ENCODE peak calls at places on chromosomes 12 and 14, in six cellular contexts. S, I, B, F, R and N are unnamed samples.

GRCh38 chr14:54353694-54354093 is 43.1 kb upstream of the CDKN3 start:
- DNase-seq in S (no peak), I (no peak), B (no peak), R (no peak), F (no peak), N (no peak)

GRCh38 chr14:24831677-24832076 is 197.7 kb upstream of the GZMB start:
- DNase-seq in I (no peak), F (no peak), B (no peak), R (no peak), S (no peak), N (no peak)

GRCh38 chr12:109462868-109463692 is 14.0 kb downstream of the KCTD10 start:
- DNase-seq in I (peak), S (no peak), F (peak), B (peak), R (peak), N (peak)

GRCh38 chr12:62879691-62880090 is 55.3 kb downstream of the PPM1H start:
- DNase-seq in R (no peak), I (no peak), F (no peak), S (no peak), B (no peak), N (no peak)

GRCh38 chr14:61468063-61468825 is 146.9 kb downstream of the PRKCH start:
- DNase-seq in S (no peak), F (no peak), B (no peak), I (no peak), R (no peak), N (no peak)

GRCh38 chr12:3456809-3457208 is 34.2 kb upstream of the PRMT8 start:
- DNase-seq in R (no peak), I (no peak), F (no peak), B (no peak), S (no peak), N (no peak)

GRCh38 chr12:111426341-111427185 is 20.8 kb downstream of the SH2B3 start:
- DNase-seq in R (no peak), B (peak), S (no peak), I (peak), F (no peak), N (no peak)

GRCh38 chr14:74945261-74945851 is 10.0 kb downstream of the PGF start:
- DNase-seq in F (peak), R (no peak), B (no peak), S (peak), I (peak), N (no peak)

GRCh38 chr12:99039367-99040120 is 394.5 kb downstream of the APAF1 start:
- DNase-seq in R (no peak), S (no peak), I (no peak), B (no peak), F (no peak), N (no peak)

GRCh38 chr14:29536886-29537511 is 390.6 kb downstream of the PRKD1 start:
- DNase-seq in R (no peak), S (no peak), F (no peak), B (peak), I (peak), N (no peak)

GRCh38 chr14:21098134-21098891 is at the start of gene ZNF219:
- DNase-seq in F (peak), I (peak), R (peak), B (peak), S (peak), N (peak)

GRCh38 chr12:38469689-38470088 is 153.1 kb downstream of the ALG10B start:
- DNase-seq in R (no peak), I (no peak), S (no peak), B (no peak), F (no peak), N (no peak)

GRCh38 chr12:10191865-10192264 is 13.0 kb downstream of the TMEM52B start:
- DNase-seq in I (no peak), F (no peak), B (peak), R (no peak), S (no peak), N (no peak)

GRCh38 chr12:32365473-32366064 is 33.8 kb upstream of the FGD4 start:
- DNase-seq in I (peak), R (peak), B (peak), S (peak), F (peak), N (peak)

GRCh38 chr14:35506927-35507326 is 27.0 kb upstream of the INSM2 start:
- DNase-seq in B (peak), R (no peak), I (peak), F (no peak), S (no peak), N (no peak)

GRCh38 chr14:38931969-38932652 is 170.9 kb downstream of the SEC23A start:
- DNase-seq in I (no peak), S (no peak), R (no peak), F (no peak), B (no peak), N (no peak)

GRCh38 chr14:97367278-97367677 is 570.1 kb downstream of the VRK1 start:
- DNase-seq in S (no peak), F (no peak), I (no peak), R (no peak), B (no peak), N (no peak)

GRCh38 chr12:54356951-54357356 is 7.3 kb downstream of the GPR84 start:
- DNase-seq in B (no peak), I (no peak), R (no peak), S (no peak), F (no peak), N (no peak)

GRCh38 chr14:101552786-101553231 is 8.5 kb upstream of the DIO3 start:
- DNase-seq in F (no peak), I (no peak), B (no peak), R (no peak), S (peak), N (no peak)

GRCh38 chr14:68709007-68709406 is 83.9 kb downstream of the ZFP36L1 start:
- DNase-seq in I (no peak), R (no peak), F (no peak), S (no peak), B (no peak), N (no peak)

GRCh38 chr14:68708343-68708742 is 84.5 kb downstream of the ZFP36L1 start:
- DNase-seq in I (no peak), R (no peak), B (no peak), S (no peak), F (no peak), N (no peak)

GRCh38 chr14:68704736-68705720 is 87.8 kb downstream of the ZFP36L1 start:
- DNase-seq in I (no peak), F (no peak), R (no peak), S (no peak), B (peak), N (no peak)

GRCh38 chr14:68705741-68706283 is 87.1 kb downstream of the ZFP36L1 start:
- DNase-seq in B (no peak), S (no peak), R (peak), I (no peak), F (no peak), N (no peak)

DNA sequence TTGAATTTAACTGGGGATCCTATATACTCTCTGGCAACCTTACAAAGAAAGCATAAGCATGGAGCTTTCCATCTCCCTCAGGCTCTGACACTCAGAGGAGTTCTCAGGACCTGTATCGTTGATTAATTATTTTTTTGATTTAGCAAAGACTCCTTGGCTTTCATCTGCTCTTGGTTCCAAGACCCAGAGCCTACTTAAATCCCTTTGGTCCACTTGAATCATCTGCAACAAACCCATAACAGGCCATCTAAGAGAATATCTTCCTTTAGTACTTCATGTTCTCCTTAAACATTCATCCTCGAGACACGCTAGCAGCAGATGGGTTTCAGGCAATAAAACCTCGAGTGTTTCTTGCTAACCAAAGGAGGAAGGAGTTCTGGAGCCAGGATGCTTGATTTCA is 85.4 kb downstream of the ZFP36L1 start:
- DNase-seq in F (no peak), R (no peak), S (no peak), I (no peak), B (no peak), N (no peak)
- TF ChIP-seq POLR2A in F (no peak), R (no peak), S (no peak), I (no peak), B (no peak), N (no peak)

GRCh38 chr12:44248436-44248835 is 412.6 kb downstream of the TMEM117 start:
- DNase-seq in S (no peak), F (no peak), I (no peak), R (no peak), B (no peak), N (no peak)

GRCh38 chr12:44253338-44253856 is 417.5 kb downstream of the TMEM117 start:
- DNase-seq in B (no peak), I (no peak), F (no peak), S (no peak), R (no peak), N (no peak)

GRCh38 chr12:44246481-44247105 is 410.7 kb downstream of the TMEM117 start:
- DNase-seq in S (no peak), F (no peak), I (no peak), R (no peak), B (peak), N (no peak)

GRCh38 chr12:44245932-44246331 is 410.1 kb downstream of the TMEM117 start:
- DNase-seq in S (no peak), B (no peak), I (no peak), R (no peak), F (no peak), N (no peak)

GRCh38 chr12:44247588-44247987 is 411.7 kb downstream of the TMEM117 start:
- DNase-seq in S (no peak), I (no peak), B (no peak), F (no peak), R (no peak), N (no peak)
- TF ChIP-seq CTCF in S (no peak), I (no peak), B (no peak), F (no peak), R (no peak), N (no peak)

GRCh38 chr12:6424008-6424347 is 20.8 kb upstream of the CD27 start:
- DNase-seq in I (no peak), F (no peak), R (no peak), S (no peak), B (no peak), N (no peak)

GRCh38 chr12:6423267-6424007 is 21.3 kb upstream of the CD27 start:
- DNase-seq in S (peak), R (peak), I (peak), F (peak), B (peak), N (peak)

GRCh38 chr12:6418796-6419195 is 26.0 kb upstream of the CD27 start:
- DNase-seq in R (no peak), I (no peak), F (no peak), S (no peak), B (no peak), N (no peak)

GRCh38 chr12:6416596-6416995 is 28.2 kb upstream of the CD27 start:
- DNase-seq in S (no peak), B (no peak), I (no peak), R (no peak), F (no peak), N (no peak)

DNA sequence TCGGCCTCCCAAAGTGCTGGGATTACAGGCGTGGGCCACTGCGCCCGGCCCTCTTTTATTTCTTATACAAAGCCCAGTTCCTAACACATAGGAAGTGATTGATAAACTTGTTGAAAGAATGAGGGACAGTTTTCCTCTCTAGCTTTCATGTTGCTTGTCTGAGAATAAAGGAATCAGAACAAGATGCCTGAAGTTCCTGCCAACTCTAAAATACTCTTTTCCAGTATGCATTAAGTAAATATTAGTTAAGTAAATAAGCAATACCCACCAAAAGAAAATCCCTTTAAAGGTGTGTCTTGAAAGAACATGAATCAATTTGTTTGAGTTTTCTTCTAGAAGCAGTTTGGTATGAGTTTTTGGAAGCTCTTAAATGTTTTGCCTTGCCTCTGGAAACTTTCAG is 24.4 kb upstream of the CD27 start:
- DNase-seq in F (no peak), S (no peak), R (no peak), B (no peak), I (no peak), N (no peak)
- H3K27ac ChIP-seq in F (no peak), S (peak), R (no peak), B (no peak), I (no peak), N (no peak)

DNA sequence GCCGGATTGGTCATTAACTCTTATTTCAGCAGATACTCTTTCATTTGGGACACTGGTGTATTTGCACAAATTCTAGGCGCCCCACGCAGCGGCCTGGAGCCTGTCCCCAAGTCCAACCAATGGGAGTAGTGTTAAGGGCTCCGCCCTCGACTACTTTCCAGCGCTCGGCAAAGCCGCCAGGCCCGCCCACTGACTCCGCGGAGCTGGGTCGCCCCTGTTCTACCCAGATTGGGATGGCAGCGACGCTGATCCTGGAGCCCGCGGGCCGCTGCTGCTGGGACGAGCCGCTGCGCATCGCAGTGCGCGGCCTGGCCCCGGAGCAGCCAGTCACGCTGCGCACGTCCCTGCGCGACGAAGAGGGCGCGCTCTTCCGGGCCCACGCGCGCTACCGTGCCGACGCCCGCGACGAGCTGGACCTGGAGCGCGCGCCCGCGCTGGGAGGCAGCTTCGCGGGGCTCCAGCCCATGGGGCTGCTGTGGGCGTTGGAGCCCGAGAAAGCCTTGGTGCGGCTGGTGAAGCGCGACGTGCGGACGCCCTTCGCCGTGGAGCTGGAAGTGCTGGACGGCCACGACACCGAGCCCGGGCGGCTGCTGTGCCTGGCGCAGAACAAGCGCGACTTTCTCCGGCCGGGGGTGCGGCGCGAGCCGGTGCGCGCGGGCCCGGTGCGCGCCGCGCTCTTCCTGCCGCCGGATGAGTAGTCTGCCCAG is at the start of gene ACOT6:
- DNase-seq in B (peak), I (peak), F (peak), S (peak), R (peak), N (peak)
- TF ChIP-seq POLR2A in B (no peak), I (no peak), F (no peak), S (peak), R (no peak), N (no peak)

GRCh38 chr12:49796606-49797451 is 31.4 kb downstream of the NCKAP5L start:
- DNase-seq in F (no peak), I (no peak), R (no peak), B (no peak), S (no peak), N (no peak)
- TF ChIP-seq CTCF in F (no peak), I (no peak), R (no peak), B (no peak), S (no peak), N (no peak)

GRCh38 chr12:47777741-47778558 is 4.9 kb downstream of the SLC48A1 start:
- DNase-seq in B (no peak), I (no peak), F (peak), S (no peak), R (peak), N (no peak)

GRCh38 chr12:47775100-47775911 is 2.3 kb downstream of the SLC48A1 start:
- DNase-seq in R (no peak), S (no peak), F (no peak), I (no peak), B (no peak), N (peak)

GRCh38 chr12:47778842-47779241 is 5.8 kb downstream of the SLC48A1 start:
- DNase-seq in F (no peak), R (no peak), B (no peak), S (no peak), I (no peak), N (peak)

GRCh38 chr12:47776471-47777143 is 3.6 kb downstream of the SLC48A1 start:
- DNase-seq in I (no peak), R (no peak), S (no peak), B (peak), F (no peak), N (peak)

DNA sequence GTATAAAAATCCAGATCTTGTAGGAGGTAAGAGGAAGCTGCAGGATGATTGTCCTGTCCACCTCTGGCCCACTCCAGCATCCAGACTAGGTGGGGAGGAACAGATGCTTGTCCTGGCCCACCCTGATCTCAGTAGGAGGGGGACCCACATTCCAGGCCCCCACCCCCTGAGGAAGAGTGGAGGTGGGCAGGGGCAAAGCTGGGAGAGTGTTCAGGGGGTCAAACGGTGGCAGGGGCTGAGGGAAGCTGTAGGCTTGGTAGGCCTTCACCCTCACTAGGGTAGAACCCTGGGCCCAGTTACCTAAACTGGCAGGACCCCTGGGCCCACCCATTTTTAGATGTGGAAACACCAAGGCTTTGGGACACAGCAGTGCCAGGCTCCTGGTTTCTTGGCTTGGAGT is 4.1 kb downstream of the SLC48A1 start:
- DNase-seq in I (no peak), F (peak), S (no peak), R (no peak), B (no peak), N (peak)
- H3K27ac ChIP-seq in I (peak), F (peak), S (peak), R (no peak), B (peak), N (peak)

GRCh38 chr14:58298880-58299664 is 717 bp downstream of the ARID4A start:
- DNase-seq in S (peak), I (peak), F (no peak), B (no peak), R (peak), N (peak)
- TF ChIP-seq POLR2A in S (peak), I (no peak), F (no peak), B (no peak), R (no peak), N (no peak)

GRCh38 chr14:75979641-75980422 is 2.0 kb downstream of the TGFB3 start:
- DNase-seq in R (no peak), F (peak), I (no peak), S (no peak), B (no peak), N (peak)

GRCh38 chr14:75982724-75983358 is 1.0 kb upstream of the TGFB3 start:
- DNase-seq in F (peak), R (no peak), B (peak), S (peak), I (peak), N (peak)

GRCh38 chr14:75980856-75981255 is 939 bp downstream of the TGFB3 start:
- DNase-seq in B (no peak), F (peak), I (no peak), S (no peak), R (peak), N (no peak)

GRCh38 chr14:75981426-75981825 is 369 bp downstream of the TGFB3 start:
- DNase-seq in B (no peak), I (peak), R (no peak), S (no peak), F (no peak), N (no peak)

GRCh38 chr14:75981826-75982723 is at the start of gene TGFB3:
- DNase-seq in R (peak), B (peak), I (peak), S (peak), F (peak), N (peak)
- TF ChIP-seq CTCF in R (peak), B (peak), I (peak), S (peak), F (peak), N (peak)

GRCh38 chr14:50087350-50088116 is 28.8 kb downstream of the VCPKMT start:
- DNase-seq in B (no peak), F (no peak), S (no peak), I (no peak), R (no peak), N (no peak)

GRCh38 chr14:50089213-50089612 is 27.2 kb downstream of the VCPKMT start:
- DNase-seq in I (no peak), S (no peak), F (no peak), R (no peak), B (no peak), N (no peak)

GRCh38 chr14:50088117-50088515 is 28.3 kb downstream of the VCPKMT start:
- DNase-seq in B (no peak), S (no peak), I (no peak), F (no peak), R (no peak), N (no peak)

GRCh38 chr14:50086316-50086700 is 30.1 kb downstream of the VCPKMT start:
- DNase-seq in F (no peak), R (no peak), B (no peak), S (no peak), I (no peak), N (no peak)

GRCh38 chr14:50088731-50089130 is 27.6 kb downstream of the VCPKMT start:
- DNase-seq in I (no peak), F (no peak), B (no peak), S (no peak), R (no peak), N (no peak)
- H3K27ac ChIP-seq in I (no peak), F (no peak), B (no peak), S (no peak), R (no peak), N (no peak)